ENCODE peak calls at places on chromosomes 4 and X, in nine cellular contexts. U is psoas muscle; S is HCEC 1CT; Z is ecto neural progenitor cell; N is IMR-90; Y is GM04504; W is choroid plexus epithelial cell; A is stimulated activated naive CD4-positive, alpha-beta T cell treated with Interleukin-2 at 50 U/mL for 16 hours; J is upper lobe of right lung. B is an unnamed sample.

GRCh38 chr4:73609688-73610087 is 10.5 kb downstream of the RASSF6 start:
- DNase-seq in W (peak), Z (no peak), A (no peak), U (no peak), Y (no peak), J (no peak), S (peak), N (peak), B (no peak)

GRCh38 chr4:94446386-94446785 is 5.4 kb upstream of the PDLIM5 start:
- DNase-seq in J (no peak), S (peak), Y (peak), U (no peak), N (peak), Z (no peak), W (peak), A (no peak), B (no peak)

GRCh38 chrX:55919367-55920221 is 202.0 kb downstream of the RRAGB start:
- DNase-seq in N (no peak), W (no peak), J (no peak), Z (no peak), S (no peak), U (no peak), Y (no peak), A (no peak), B (no peak)

GRCh38 chr4:39626913-39627312 is 11.8 kb downstream of the SMIM14 start:
- DNase-seq in Y (no peak), A (no peak), Z (no peak), N (no peak), J (no peak), S (no peak), W (no peak), U (no peak), B (no peak)

GRCh38 chr4:173489514-173489913 is 40.5 kb downstream of the HAND2 start:
- DNase-seq in Y (peak), N (peak), Z (no peak), A (no peak), W (peak), S (peak), J (no peak), U (no peak), B (no peak)

GRCh38 chrX:42496239-42496638 is 281.7 kb downstream of the PPP1R2C start:
- DNase-seq in S (no peak), J (no peak), U (no peak), Y (no peak), W (peak), A (no peak), N (no peak), Z (no peak), B (no peak)

GRCh38 chrX:129984196-129984962 is 1.9 kb downstream of the BCORL1 start:
- DNase-seq in N (no peak), A (peak), Y (no peak), Z (peak), J (peak), U (peak), S (no peak), W (no peak), B (no peak)

GRCh38 chrX:150036181-150036580 is 97.9 kb upstream of the EOLA2 start:
- DNase-seq in W (no peak), N (peak), Y (peak), J (no peak), A (no peak), U (no peak), S (peak), Z (no peak), B (no peak)

GRCh38 chr4:48623182-48623780 is 133.2 kb downstream of the ZAR1 start:
- DNase-seq in Z (no peak), J (no peak), S (no peak), N (no peak), W (no peak), Y (no peak), U (no peak), A (no peak), B (no peak)

GRCh38 chrX:137051978-137052640 is 18.3 kb upstream of the GPR101 start:
- DNase-seq in N (peak), J (peak), Z (peak), Y (no peak), U (peak), W (peak), S (peak), A (peak), B (peak)

GRCh38 chr4:118076958-118077766 is 42.9 kb downstream of the NDST3 start:
- DNase-seq in J (no peak), N (peak), A (no peak), W (peak), Y (peak), Z (no peak), S (peak), U (no peak), B (no peak)

GRCh38 chr4:70575964-70576363 is 16.1 kb upstream of the AMBN start:
- DNase-seq in A (no peak), J (no peak), Z (no peak), W (no peak), N (no peak), Y (no peak), S (no peak), U (no peak), B (no peak)

GRCh38 chrX:49166914-49167739 is 4.6 kb downstream of the MAGIX start:
- DNase-seq in A (peak), Y (peak), Z (no peak), W (peak), S (peak), J (peak), U (peak), N (peak), B (no peak)

GRCh38 chrX:129748265-129748664 is 9.5 kb downstream of the XPNPEP2 start:
- DNase-seq in N (peak), A (no peak), U (no peak), J (no peak), S (peak), Y (peak), W (peak), Z (no peak), B (no peak)

GRCh38 chr4:79331126-79331876 is 5.4 kb upstream of the NAA11 start:
- DNase-seq in Y (no peak), S (no peak), J (no peak), W (peak), U (no peak), N (no peak), A (no peak), Z (no peak), B (no peak)

GRCh38 chr4:121072836-121073362 is 564 bp upstream of the NDNF start:
- DNase-seq in N (no peak), Z (no peak), W (peak), U (no peak), S (no peak), Y (no peak), A (no peak), J (peak), B (no peak)

GRCh38 chr4:77045490-77045889 is 30.3 kb downstream of the CCNI start:
- DNase-seq in W (peak), Y (no peak), N (peak), Z (no peak), A (no peak), J (no peak), S (no peak), U (no peak), B (no peak)

GRCh38 chr4:6272863-6273660 is 3.4 kb downstream of the WFS1 start:
- DNase-seq in A (no peak), Z (no peak), Y (peak), J (no peak), U (no peak), N (peak), S (peak), W (peak), B (peak)

GRCh38 chr4:148574502-148574901 is 132.3 kb upstream of the NR3C2 start:
- DNase-seq in N (peak), W (peak), Z (no peak), U (no peak), J (no peak), A (no peak), Y (peak), S (peak), B (no peak)

GRCh38 chr4:32440391-32440790 is 1720.2 kb downstream of the PCDH7 start:
- DNase-seq in N (no peak), J (no peak), Z (no peak), Y (no peak), S (no peak), A (no peak), U (no peak), W (no peak), B (no peak)

GRCh38 chr4:26557164-26557563 is 26.7 kb upstream of the TBC1D19 start:
- DNase-seq in J (no peak), W (peak), A (no peak), N (peak), Y (peak), Z (no peak), S (peak), U (peak), B (peak)

GRCh38 chr4:64713256-64713840 is 304.1 kb upstream of the TECRL start:
- DNase-seq in A (no peak), N (peak), Y (peak), J (no peak), Z (no peak), S (peak), U (no peak), W (peak), B (no peak)

GRCh38 chr4:168857546-168858314 is 152.3 kb downstream of the CBR4 start:
- DNase-seq in Z (no peak), S (peak), U (no peak), A (no peak), N (peak), J (no peak), Y (no peak), W (peak), B (peak)

B was measured in brain pericyte.